ENCODE peak calls at places on chromosomes 3 and 15, in four cellular contexts. D is Panc1, B is WERI-Rb-1, W is OCI-LY7. P is an unnamed sample.

GRCh38 chr3:20669184-20669583 is 483.2 kb upstream of the SGO1 start:
- DNase-seq in D (no peak), B (no peak), W (no peak), P (no peak)

GRCh38 chr3:141477224-141477623 is 9.6 kb upstream of the RASA2 start:
- DNase-seq in D (no peak), B (no peak), W (no peak), P (no peak)

GRCh38 chr3:61807865-61808276 is 246.5 kb downstream of the PTPRG start:
- DNase-seq in D (no peak), B (peak; percentile 85), W (no peak), P (no peak)

GRCh38 chr3:48428863-48429415 is 947 bp downstream of the PLXNB1 start:
- DNase-seq in D (no peak), B (peak; percentile 42), W (no peak), P (peak; percentile 91)

GRCh38 chr3:54837964-54838363 is 89.9 kb downstream of the LRTM1 start:
- DNase-seq in D (no peak), B (no peak), W (peak; percentile 10), P (no peak)

GRCh38 chr15:45225506-45226273 is 26.3 kb upstream of the SLC28A2 start:
- DNase-seq in D (no peak), B (peak; percentile 59), W (peak; percentile 21), P (no peak)

GRCh38 chr3:98596902-98597500 is 3.6 kb upstream of the CPOX start:
- DNase-seq in D (no peak), B (no peak), W (peak; percentile 67), P (no peak)

GRCh38 chr3:137946341-137946973 is 63.5 kb upstream of the CLDN18 start:
- DNase-seq in D (no peak), B (peak; percentile 76), W (peak; percentile 80), P (no peak)

GRCh38 chr3:33722186-33722585 is 4.1 kb upstream of the CLASP2 start:
- DNase-seq in D (no peak), B (no peak), W (no peak), P (no peak)

GRCh38 chr3:115254492-115255196 is 107.6 kb upstream of the ZBTB20 start:
- DNase-seq in D (no peak), B (peak; percentile 9), W (no peak), P (no peak)

GRCh38 chr15:75655911-75656310 is 8.2 kb downstream of the SNX33 start:
- DNase-seq in D (no peak), B (no peak), W (no peak), P (no peak)

GRCh38 chr3:76615739-76616138 is 424.2 kb upstream of the ROBO2 start:
- DNase-seq in D (no peak), B (no peak), W (no peak), P (no peak)

GRCh38 chr15:29872716-29873115 is 50.4 kb upstream of the TJP1 start:
- DNase-seq in D (no peak), B (no peak), W (no peak), P (no peak)

GRCh38 chr15:50909044-50909342 is 510 bp downstream of the AP4E1 start:
- DNase-seq in D (no peak), B (no peak), W (peak; percentile 17), P (no peak)

GRCh38 chr3:45567730-45568172 is 26.8 kb upstream of the LIMD1 start:
- DNase-seq in D (no peak), B (no peak), W (peak; percentile 52), P (no peak)

GRCh38 chr3:157130138-157130880 is 29.6 kb downstream of the CCNL1 start:
- DNase-seq in D (no peak), B (peak; percentile 52), W (peak; percentile 46), P (peak; percentile 63)

GRCh38 chr15:52284164-52284563 is 11.4 kb downstream of the MYO5C start:
- DNase-seq in D (no peak), B (no peak), W (no peak), P (no peak)

GRCh38 chr3:12869025-12869695 is 27.8 kb upstream of the RPL32 start:
- DNase-seq in D (no peak), B (no peak), W (peak; percentile 46), P (peak; percentile 85)

GRCh38 chr3:105662326-105662725 is 206.5 kb downstream of the CBLB start:
- DNase-seq in D (no peak), B (no peak), W (no peak), P (no peak)

GRCh38 chr3:81485444-81485865 is 276.0 kb downstream of the GBE1 start:
- DNase-seq in D (no peak), B (no peak), W (peak; percentile 3), P (no peak)

GRCh38 chr3:171183042-171183441 is 156.5 kb upstream of the SLC2A2 start:
- DNase-seq in D (no peak), B (peak; percentile 51), W (no peak), P (no peak)

GRCh38 chr3:39379778-39380155 is 3.4 kb upstream of the SLC25A38 start:
- DNase-seq in D (no peak), B (no peak), W (no peak), P (no peak)

GRCh38 chr15:40313531-40314398 is 6.0 kb upstream of the PLCB2 start:
- DNase-seq in D (no peak), B (peak; percentile 73), W (no peak), P (peak; percentile 87)

GRCh38 chr3:53525765-53526761 is 31.7 kb downstream of the CACNA1D start:
- DNase-seq in D (no peak), B (peak; percentile 15), W (no peak), P (no peak)

GRCh38 chr3:170511371-170511770 is 74.5 kb downstream of the SLC7A14 start:
- DNase-seq in D (no peak), B (no peak), W (no peak), P (no peak)

GRCh38 chr3:72312339-72312738 is 527.4 kb upstream of the PROK2 start:
- DNase-seq in D (no peak), B (no peak), W (no peak), P (no peak)

GRCh38 chr3:14148041-14148985 is 23.5 kb downstream of the TMEM43 start:
- DNase-seq in D (no peak), B (peak; percentile 78), W (no peak), P (no peak)

GRCh38 chr3:17232442-17232841 is 347.7 kb downstream of the PLCL2 start:
- DNase-seq in D (no peak), B (no peak), W (no peak), P (no peak)

GRCh38 chr3:48088056-48088748 is 72.0 kb upstream of the MAP4 start:
- DNase-seq in D (no peak), B (peak; percentile 48), W (peak; percentile 39), P (no peak)

GRCh38 chr15:57395292-57395691 is 19.0 kb downstream of the CGNL1 start:
- DNase-seq in D (no peak), B (peak; percentile 68), W (no peak), P (no peak)

GRCh38 chr3:47601310-47601709 is 22.6 kb upstream of the CSPG5 start:
- DNase-seq in D (no peak), B (no peak), W (no peak), P (no peak)

GRCh38 chr3:50662408-50662807 is 12.3 kb upstream of the DOCK3 start:
- DNase-seq in D (no peak), B (no peak), W (no peak), P (no peak)

GRCh38 chr3:44530957-44531356 is 24.0 kb upstream of the ZKSCAN7 start:
- DNase-seq in D (no peak), B (no peak), W (no peak), P (no peak)

GRCh38 chr15:65336369-65336766 is 31.9 kb downstream of the RNU5B-1 start:
- DNase-seq in D (no peak), B (no peak), W (no peak), P (no peak)

GRCh38 chr15:95247068-95247984 is 1016.0 kb downstream of the MCTP2 start:
- DNase-seq in D (peak; percentile 91), B (no peak), W (no peak), P (no peak)

GRCh38 chr3:168812234-168812633 is 716.5 kb upstream of the GOLIM4 start:
- DNase-seq in D (no peak), B (no peak), W (no peak), P (no peak)
- H3K27ac ChIP-seq in D (no peak overlapping the region), B (no peak overlapping the region), W (no peak overlapping the region), P (no peak overlapping the region)

GRCh38 chr3:113150253-113150652 is 61.1 kb upstream of the BOC start:
- DNase-seq in D (no peak), B (no peak), W (no peak), P (no peak)
- H3K27ac ChIP-seq in D (no peak overlapping the region), B (no peak overlapping the region), W (no peak overlapping the region), P (no peak overlapping the region)

DNA sequence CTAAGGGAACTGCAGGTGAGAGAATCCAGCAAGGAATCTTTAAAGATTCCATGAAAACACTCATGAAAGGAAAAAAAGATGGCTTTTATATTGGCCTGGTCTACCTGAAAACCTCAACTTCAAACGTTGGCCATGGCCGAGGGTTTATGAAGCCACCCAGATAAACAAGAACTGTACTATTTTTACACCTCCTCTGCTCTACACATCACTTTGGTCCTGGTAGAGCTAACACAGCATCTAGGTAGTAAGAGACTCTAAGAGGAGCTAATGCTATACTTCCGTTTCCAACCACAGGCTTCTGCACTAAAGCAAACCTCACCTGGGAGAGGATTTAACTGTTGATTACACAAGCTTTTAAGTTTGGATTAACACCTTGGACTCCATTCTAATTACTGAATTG is 466.2 kb downstream of the FGF12 start:
- DNase-seq in D (no peak), B (no peak), W (no peak), P (no peak)
- H3K27ac ChIP-seq in D (no peak overlapping the region), B (no peak overlapping the region), W (no peak overlapping the region), P (no peak overlapping the region)

GRCh38 chr3:120111898-120112297 is 17.7 kb upstream of the GSK3B start:
- DNase-seq in D (no peak), B (no peak), W (no peak), P (no peak)

GRCh38 chr3:120113128-120114116 is 19.2 kb upstream of the GSK3B start:
- DNase-seq in D (peak; percentile 22), B (no peak), W (no peak), P (peak; percentile 39)

GRCh38 chr3:120119846-120120510 is 25.7 kb upstream of the GSK3B start:
- DNase-seq in D (no peak), B (no peak), W (no peak), P (no peak)

GRCh38 chr3:120114376-120114775 is 20.1 kb upstream of the GSK3B start:
- DNase-seq in D (no peak), B (no peak), W (no peak), P (no peak)

DNA sequence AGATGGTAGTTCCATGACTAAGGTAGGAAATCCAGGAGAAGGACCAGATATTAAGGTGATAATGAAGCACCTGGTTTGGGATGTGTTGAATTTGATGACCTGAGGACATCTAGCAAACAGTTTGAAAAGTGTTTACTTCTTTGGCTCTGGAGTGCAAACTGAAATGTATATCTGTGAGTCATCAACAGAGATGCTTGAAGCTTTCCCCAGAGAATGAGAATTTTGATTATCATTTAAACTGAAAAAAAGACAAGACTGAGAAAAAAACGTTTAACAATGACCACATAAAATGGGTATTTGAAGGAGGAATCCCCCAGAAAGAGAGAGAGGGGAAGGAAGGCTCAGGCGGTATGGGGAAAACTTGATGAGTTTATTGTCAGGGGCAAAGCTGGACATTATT is 20.7 kb upstream of the GSK3B start:
- DNase-seq in D (no peak), B (no peak), W (no peak), P (no peak)
- H3K27ac ChIP-seq in D (no peak overlapping the region), B (no peak overlapping the region), W (no peak overlapping the region), P (no peak overlapping the region)

P was measured in left lung.